ENCODE peak calls at places on chromosome 10, in nine cellular contexts. One of them, this sample, is unnamed.

GRCh38 chr10:15824498-15824897 is 35.8 kb downstream of the MINDY3 start:
- DNase-seq in adrenal gland: no peak
- DNase-seq in aorta: no peak
- DNase-seq in A673: peak; percentile 12
- DNase-seq in endodermal cell: no peak
- DNase-seq in suprapubic skin: no peak
- DNase-seq in SJSA1: peak; percentile 8
- DNase-seq in neuronal stem cell: no peak
- DNase-seq in MM.1S: peak; percentile 62
- DNase-seq in this sample: no peak

GRCh38 chr10:14205246-14205645 is 125.5 kb downstream of the FRMD4A start:
- DNase-seq in MM.1S: no peak
- DNase-seq in adrenal gland: no peak
- DNase-seq in SJSA1: no peak
- DNase-seq in neuronal stem cell: no peak
- DNase-seq in endodermal cell: peak; percentile 17
- DNase-seq in A673: no peak
- DNase-seq in suprapubic skin: no peak
- DNase-seq in aorta: no peak
- DNase-seq in this sample: no peak

GRCh38 chr10:47288916-47289495 is 11.0 kb upstream of the GDF10 start:
- DNase-seq in endodermal cell: no peak
- DNase-seq in neuronal stem cell: no peak
- DNase-seq in suprapubic skin: peak; percentile 32
- DNase-seq in MM.1S: no peak
- DNase-seq in aorta: no peak
- DNase-seq in SJSA1: no peak
- DNase-seq in A673: no peak
- DNase-seq in adrenal gland: peak; percentile 14
- DNase-seq in this sample: no peak

GRCh38 chr10:123287594-123288247 is 133.5 kb downstream of the BUB3 start:
- DNase-seq in A673: no peak
- DNase-seq in endodermal cell: peak; percentile 7
- DNase-seq in adrenal gland: peak; percentile 58
- DNase-seq in aorta: no peak
- DNase-seq in SJSA1: no peak
- DNase-seq in suprapubic skin: no peak
- DNase-seq in neuronal stem cell: no peak
- DNase-seq in MM.1S: no peak
- DNase-seq in this sample: peak; percentile 72

GRCh38 chr10:19785366-19785765 is 30.9 kb upstream of the PLXDC2 start:
- DNase-seq in adrenal gland: no peak
- DNase-seq in aorta: no peak
- DNase-seq in SJSA1: no peak
- DNase-seq in MM.1S: no peak
- DNase-seq in suprapubic skin: no peak
- DNase-seq in neuronal stem cell: no peak
- DNase-seq in endodermal cell: no peak
- DNase-seq in A673: peak; percentile 95
- DNase-seq in this sample: no peak

GRCh38 chr10:12510566-12510965 is 161.2 kb downstream of the CAMK1D start:
- DNase-seq in aorta: no peak
- DNase-seq in MM.1S: no peak
- DNase-seq in A673: peak; percentile 84
- DNase-seq in endodermal cell: no peak
- DNase-seq in adrenal gland: peak; percentile 10
- DNase-seq in suprapubic skin: peak; percentile 34
- DNase-seq in neuronal stem cell: no peak
- DNase-seq in SJSA1: peak; percentile 45
- DNase-seq in this sample: no peak

GRCh38 chr10:32167450-32167849 is 111.2 kb upstream of the KIF5B start:
- DNase-seq in SJSA1: no peak
- DNase-seq in suprapubic skin: peak; percentile 65
- DNase-seq in MM.1S: no peak
- DNase-seq in neuronal stem cell: no peak
- DNase-seq in aorta: no peak
- DNase-seq in endodermal cell: peak; percentile 40
- DNase-seq in adrenal gland: no peak
- DNase-seq in A673: no peak
- DNase-seq in this sample: no peak

GRCh38 chr10:108424656-108425055 is 1260.2 kb upstream of the SORCS1 start:
- DNase-seq in suprapubic skin: no peak
- DNase-seq in A673: no peak
- DNase-seq in neuronal stem cell: no peak
- DNase-seq in adrenal gland: no peak
- DNase-seq in SJSA1: no peak
- DNase-seq in endodermal cell: no peak
- DNase-seq in MM.1S: no peak
- DNase-seq in aorta: no peak
- DNase-seq in this sample: no peak

GRCh38 chr10:20976891-20977684 is 80.0 kb upstream of the NEBL start:
- DNase-seq in endodermal cell: peak; percentile 81
- DNase-seq in neuronal stem cell: no peak
- DNase-seq in SJSA1: no peak
- DNase-seq in aorta: no peak
- DNase-seq in MM.1S: peak; percentile 81
- DNase-seq in adrenal gland: no peak
- DNase-seq in A673: no peak
- DNase-seq in suprapubic skin: no peak
- DNase-seq in this sample: no peak

GRCh38 chr10:93475871-93476270 is 6.3 kb downstream of the MYOF start:
- DNase-seq in aorta: no peak
- DNase-seq in MM.1S: no peak
- DNase-seq in suprapubic skin: no peak
- DNase-seq in SJSA1: peak; percentile 79
- DNase-seq in adrenal gland: peak; percentile 41
- DNase-seq in neuronal stem cell: no peak
- DNase-seq in A673: no peak
- DNase-seq in endodermal cell: peak; percentile 28
- DNase-seq in this sample: peak; percentile 80

GRCh38 chr10:59907918-59908807 is 1.8 kb upstream of the CCDC6 start:
- DNase-seq in aorta: no peak
- DNase-seq in SJSA1: peak; percentile 59
- DNase-seq in neuronal stem cell: peak; percentile 55
- DNase-seq in endodermal cell: peak; percentile 89
- DNase-seq in A673: peak; percentile 88
- DNase-seq in MM.1S: peak; percentile 25
- DNase-seq in adrenal gland: peak; percentile 86
- DNase-seq in suprapubic skin: no peak
- DNase-seq in this sample: no peak

GRCh38 chr10:27815261-27815660 is 69.6 kb upstream of the MKX start:
- DNase-seq in MM.1S: no peak
- DNase-seq in endodermal cell: no peak
- DNase-seq in SJSA1: no peak
- DNase-seq in aorta: no peak
- DNase-seq in A673: no peak
- DNase-seq in adrenal gland: no peak
- DNase-seq in neuronal stem cell: no peak
- DNase-seq in suprapubic skin: no peak
- DNase-seq in this sample: no peak

GRCh38 chr10:116000151-116000550 is 272.9 kb downstream of the GFRA1 start:
- DNase-seq in aorta: no peak
- DNase-seq in adrenal gland: no peak
- DNase-seq in SJSA1: no peak
- DNase-seq in endodermal cell: no peak
- DNase-seq in suprapubic skin: no peak
- DNase-seq in neuronal stem cell: no peak
- DNase-seq in MM.1S: peak; percentile 64
- DNase-seq in A673: no peak
- DNase-seq in this sample: no peak

GRCh38 chr10:97498841-97499560 is at the start of gene UBTD1:
- DNase-seq in suprapubic skin: peak; percentile 85
- DNase-seq in endodermal cell: peak; percentile 83
- DNase-seq in A673: peak; percentile 39
- DNase-seq in SJSA1: no peak
- DNase-seq in MM.1S: peak; percentile 11
- DNase-seq in aorta: peak; percentile 87
- DNase-seq in neuronal stem cell: peak; percentile 49
- DNase-seq in adrenal gland: peak; percentile 71
- DNase-seq in this sample: no peak

GRCh38 chr10:75451927-75452326 is 20.5 kb downstream of the LRMDA start:
- DNase-seq in SJSA1: no peak
- DNase-seq in endodermal cell: peak; percentile 40
- DNase-seq in neuronal stem cell: no peak
- DNase-seq in aorta: no peak
- DNase-seq in A673: no peak
- DNase-seq in adrenal gland: peak; percentile 33
- DNase-seq in suprapubic skin: no peak
- DNase-seq in MM.1S: no peak
- DNase-seq in this sample: no peak
- H3K27me3 ChIP-seq in SJSA1: no peaks in the 10 kb centered on the region
- H3K27me3 ChIP-seq in endodermal cell: peaks cover 37% of the 10 kb centered on the region
- H3K27me3 ChIP-seq in neuronal stem cell: peaks cover 7% of the 10 kb centered on the region
- H3K27me3 ChIP-seq in aorta: no peaks in the 10 kb centered on the region
- H3K27me3 ChIP-seq in A673: peaks cover 62% of the 10 kb centered on the region
- H3K27me3 ChIP-seq in adrenal gland: no peaks in the 10 kb centered on the region
- H3K27me3 ChIP-seq in suprapubic skin: no peaks in the 10 kb centered on the region
- H3K27me3 ChIP-seq in MM.1S: no peaks in the 10 kb centered on the region
- H3K27me3 ChIP-seq in this sample: no peaks in the 10 kb centered on the region

GRCh38 chr10:87764072-87764934 is 53.7 kb downstream of the ATAD1 start:
- DNase-seq in neuronal stem cell: no peak
- DNase-seq in suprapubic skin: no peak
- DNase-seq in aorta: no peak
- DNase-seq in adrenal gland: no peak
- DNase-seq in MM.1S: no peak
- DNase-seq in A673: no peak
- DNase-seq in endodermal cell: no peak
- DNase-seq in SJSA1: no peak
- DNase-seq in this sample: no peak

GRCh38 chr10:87763086-87763861 is 54.8 kb downstream of the ATAD1 start:
- DNase-seq in SJSA1: no peak
- DNase-seq in adrenal gland: no peak
- DNase-seq in A673: no peak
- DNase-seq in suprapubic skin: no peak
- DNase-seq in MM.1S: no peak
- DNase-seq in aorta: no peak
- DNase-seq in endodermal cell: no peak
- DNase-seq in neuronal stem cell: no peak
- DNase-seq in this sample: no peak

GRCh38 chr10:87771871-87772500 is 46.0 kb downstream of the ATAD1 start:
- DNase-seq in neuronal stem cell: no peak
- DNase-seq in endodermal cell: no peak
- DNase-seq in A673: peak; percentile 57
- DNase-seq in adrenal gland: no peak
- DNase-seq in suprapubic skin: no peak
- DNase-seq in MM.1S: peak; percentile 55
- DNase-seq in SJSA1: peak; percentile 20
- DNase-seq in aorta: no peak
- DNase-seq in this sample: no peak

GRCh38 chr10:87765666-87766376 is 52.2 kb downstream of the ATAD1 start:
- DNase-seq in MM.1S: no peak
- DNase-seq in aorta: no peak
- DNase-seq in endodermal cell: no peak
- DNase-seq in suprapubic skin: no peak
- DNase-seq in SJSA1: no peak
- DNase-seq in adrenal gland: no peak
- DNase-seq in A673: no peak
- DNase-seq in neuronal stem cell: no peak
- DNase-seq in this sample: no peak

DNA sequence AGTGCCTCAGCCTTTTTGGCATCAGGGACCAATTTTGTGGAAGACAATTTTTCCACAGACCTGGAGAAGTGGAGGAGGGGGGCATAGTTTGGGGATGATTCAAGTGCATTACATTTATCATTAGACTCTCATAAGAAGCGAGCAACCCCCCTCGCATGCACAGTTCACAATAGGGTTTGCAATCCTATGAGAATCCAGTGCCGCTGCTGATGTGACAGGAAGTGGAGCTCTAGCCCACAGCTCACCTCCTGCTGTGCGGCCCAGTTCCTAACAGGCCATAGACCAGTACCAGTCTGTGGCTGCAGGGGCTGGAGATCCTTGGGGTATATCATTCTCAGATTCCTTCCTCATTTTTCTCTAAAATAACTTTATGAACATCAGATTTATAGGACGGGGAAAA is 50.8 kb downstream of the ATAD1 start:
- DNase-seq in adrenal gland: no peak
- DNase-seq in aorta: no peak
- DNase-seq in MM.1S: no peak
- DNase-seq in A673: peak; percentile 80
- DNase-seq in endodermal cell: peak; percentile 60
- DNase-seq in suprapubic skin: no peak
- DNase-seq in neuronal stem cell: no peak
- DNase-seq in SJSA1: peak; percentile 43
- DNase-seq in this sample: no peak
- H3K36me3 ChIP-seq in adrenal gland: no peaks in the 10 kb centered on the region
- H3K36me3 ChIP-seq in aorta: peaks cover 2% of the 10 kb centered on the region
- H3K36me3 ChIP-seq in MM.1S: no peaks in the 10 kb centered on the region
- H3K36me3 ChIP-seq in A673: no peaks in the 10 kb centered on the region
- H3K36me3 ChIP-seq in endodermal cell: peaks cover 66% of the 10 kb centered on the region
- H3K36me3 ChIP-seq in suprapubic skin: peaks cover 38% of the 10 kb centered on the region
- H3K36me3 ChIP-seq in neuronal stem cell: peaks cover 2% of the 10 kb centered on the region
- H3K36me3 ChIP-seq in SJSA1: peaks cover 36% of the 10 kb centered on the region
- H3K36me3 ChIP-seq in this sample: peaks cover 54% of the 10 kb centered on the region

GRCh38 chr10:45582386-45582781 is 90.2 kb downstream of the ZFAND4 start:
- DNase-seq in A673: no peak
- DNase-seq in adrenal gland: no peak
- DNase-seq in MM.1S: no peak
- DNase-seq in aorta: no peak
- DNase-seq in neuronal stem cell: no peak
- DNase-seq in suprapubic skin: no peak
- DNase-seq in endodermal cell: no peak
- DNase-seq in SJSA1: no peak
- DNase-seq in this sample: no peak

GRCh38 chr10:45578384-45578946 is 94.1 kb downstream of the ZFAND4 start:
- DNase-seq in neuronal stem cell: no peak
- DNase-seq in adrenal gland: no peak
- DNase-seq in SJSA1: no peak
- DNase-seq in MM.1S: no peak
- DNase-seq in aorta: no peak
- DNase-seq in A673: no peak
- DNase-seq in endodermal cell: no peak
- DNase-seq in suprapubic skin: no peak
- DNase-seq in this sample: no peak

GRCh38 chr10:45580781-45581496 is 91.6 kb downstream of the ZFAND4 start:
- DNase-seq in neuronal stem cell: no peak
- DNase-seq in SJSA1: no peak
- DNase-seq in aorta: no peak
- DNase-seq in suprapubic skin: no peak
- DNase-seq in adrenal gland: no peak
- DNase-seq in A673: no peak
- DNase-seq in MM.1S: peak; percentile 20
- DNase-seq in endodermal cell: peak; percentile 47
- DNase-seq in this sample: no peak

GRCh38 chr10:45581497-45582385 is 90.8 kb downstream of the ZFAND4 start:
- DNase-seq in SJSA1: no peak
- DNase-seq in endodermal cell: no peak
- DNase-seq in neuronal stem cell: no peak
- DNase-seq in A673: no peak
- DNase-seq in suprapubic skin: no peak
- DNase-seq in MM.1S: no peak
- DNase-seq in aorta: no peak
- DNase-seq in adrenal gland: no peak
- DNase-seq in this sample: no peak

GRCh38 chr10:45580371-45580770 is 92.2 kb downstream of the ZFAND4 start:
- DNase-seq in aorta: no peak
- DNase-seq in suprapubic skin: no peak
- DNase-seq in neuronal stem cell: no peak
- DNase-seq in endodermal cell: no peak
- DNase-seq in MM.1S: peak; percentile 83
- DNase-seq in adrenal gland: no peak
- DNase-seq in SJSA1: no peak
- DNase-seq in A673: no peak
- DNase-seq in this sample: no peak
- H3K4me3 ChIP-seq in aorta: no peak overlapping the region
- H3K4me3 ChIP-seq in suprapubic skin: peak overlapping the region; percentile 17
- H3K4me3 ChIP-seq in neuronal stem cell: no peak overlapping the region
- H3K4me3 ChIP-seq in endodermal cell: no peak overlapping the region
- H3K4me3 ChIP-seq in MM.1S: peak overlapping the region; percentile 60
- H3K4me3 ChIP-seq in adrenal gland: no peak overlapping the region
- H3K4me3 ChIP-seq in SJSA1: no peak overlapping the region
- H3K4me3 ChIP-seq in A673: no peak overlapping the region
- H3K4me3 ChIP-seq in this sample: no peak overlapping the region

GRCh38 chr10:5390607-5391205 is 13.9 kb downstream of the TUBAL3 start:
- DNase-seq in suprapubic skin: no peak
- DNase-seq in endodermal cell: no peak
- DNase-seq in SJSA1: no peak
- DNase-seq in adrenal gland: no peak
- DNase-seq in MM.1S: no peak
- DNase-seq in aorta: no peak
- DNase-seq in neuronal stem cell: no peak
- DNase-seq in A673: no peak
- DNase-seq in this sample: no peak
- H3K27me3 ChIP-seq in suprapubic skin: no peaks in the 10 kb centered on the region
- H3K27me3 ChIP-seq in endodermal cell: no peaks in the 10 kb centered on the region
- H3K27me3 ChIP-seq in SJSA1: no peaks in the 10 kb centered on the region
- H3K27me3 ChIP-seq in adrenal gland: no peaks in the 10 kb centered on the region
- H3K27me3 ChIP-seq in MM.1S: no peaks in the 10 kb centered on the region
- H3K27me3 ChIP-seq in aorta: no peaks in the 10 kb centered on the region
- H3K27me3 ChIP-seq in neuronal stem cell: peaks cover 2% of the 10 kb centered on the region
- H3K27me3 ChIP-seq in A673: no peaks in the 10 kb centered on the region
- H3K27me3 ChIP-seq in this sample: no peaks in the 10 kb centered on the region